ENCODE peak calls at places on chromosomes 6 and 20, in five cellular contexts. One of them, this sample, is unnamed. For H3K9me3 and H3K27me3, the result is how much of the 10 kb centered on the place peaks cover.

GRCh38 chr6:75206338-75207210 is 721 bp upstream of the COL12A1 start:
- DNase-seq in Panc1: no peak
- DNase-seq in IMR-90: no peak
- DNase-seq in left lung: peak
- DNase-seq in HepG2: no peak
- DNase-seq in this sample: no peak

GRCh38 chr6:45310118-45310788 is 17.9 kb upstream of the RUNX2 start:
- DNase-seq in IMR-90: no peak
- DNase-seq in Panc1: no peak
- DNase-seq in HepG2: no peak
- DNase-seq in left lung: no peak
- DNase-seq in this sample: no peak

GRCh38 chr6:24859608-24860007 is 60.9 kb upstream of the ARMH2 start:
- DNase-seq in Panc1: no peak
- DNase-seq in HepG2: no peak
- DNase-seq in left lung: no peak
- DNase-seq in IMR-90: no peak
- DNase-seq in this sample: no peak

GRCh38 chr20:34264141-34264540 is 22.9 kb downstream of the ASIP start:
- DNase-seq in left lung: no peak
- DNase-seq in Panc1: no peak
- DNase-seq in HepG2: no peak
- DNase-seq in IMR-90: no peak
- DNase-seq in this sample: no peak

GRCh38 chr6:152091851-152092341 is 284.4 kb downstream of the ESR1 start:
- DNase-seq in IMR-90: peak
- DNase-seq in Panc1: no peak
- DNase-seq in HepG2: no peak
- DNase-seq in left lung: no peak
- DNase-seq in this sample: no peak

GRCh38 chr6:137016366-137016765 is 28.4 kb downstream of the IL20RA start:
- DNase-seq in left lung: no peak
- DNase-seq in IMR-90: peak
- DNase-seq in HepG2: no peak
- DNase-seq in Panc1: no peak
- DNase-seq in this sample: no peak

GRCh38 chr6:149289192-149289741 is 28.2 kb upstream of the TAB2 start:
- DNase-seq in Panc1: no peak
- DNase-seq in left lung: no peak
- DNase-seq in IMR-90: peak
- DNase-seq in HepG2: peak
- DNase-seq in this sample: no peak

GRCh38 chr20:56940466-56940865 is 311.4 kb downstream of the TFAP2C start:
- DNase-seq in IMR-90: no peak
- DNase-seq in HepG2: no peak
- DNase-seq in left lung: no peak
- DNase-seq in Panc1: no peak
- DNase-seq in this sample: no peak

GRCh38 chr20:4844325-4844724 is 122.6 kb downstream of the PRND start:
- DNase-seq in Panc1: no peak
- DNase-seq in IMR-90: no peak
- DNase-seq in HepG2: no peak
- DNase-seq in left lung: no peak
- DNase-seq in this sample: no peak

GRCh38 chr6:26362093-26362835 is 2.7 kb upstream of the BTN3A2 start:
- DNase-seq in left lung: no peak
- DNase-seq in IMR-90: no peak
- DNase-seq in Panc1: no peak
- DNase-seq in HepG2: peak
- DNase-seq in this sample: no peak

GRCh38 chr6:134870677-134871498 is 79.0 kb downstream of the ALDH8A1 start:
- DNase-seq in IMR-90: peak
- DNase-seq in left lung: no peak
- DNase-seq in Panc1: no peak
- DNase-seq in HepG2: no peak
- DNase-seq in this sample: no peak

GRCh38 chr6:153231048-153231635 is 100.1 kb upstream of the RGS17 start:
- DNase-seq in left lung: peak
- DNase-seq in IMR-90: peak
- DNase-seq in Panc1: peak
- DNase-seq in HepG2: peak
- DNase-seq in this sample: peak

GRCh38 chr6:6881438-6882267 is 226.1 kb upstream of the RREB1 start:
- DNase-seq in left lung: no peak
- DNase-seq in Panc1: no peak
- DNase-seq in IMR-90: no peak
- DNase-seq in HepG2: no peak
- DNase-seq in this sample: no peak

GRCh38 chr20:25576783-25577530 is 8.4 kb downstream of the NINL start:
- DNase-seq in left lung: no peak
- DNase-seq in HepG2: no peak
- DNase-seq in Panc1: no peak
- DNase-seq in IMR-90: no peak
- DNase-seq in this sample: no peak

GRCh38 chr6:149560736-149561135 is 5.4 kb upstream of the GINM1 start:
- DNase-seq in left lung: no peak
- DNase-seq in IMR-90: no peak
- DNase-seq in HepG2: no peak
- DNase-seq in Panc1: no peak
- DNase-seq in this sample: no peak

GRCh38 chr6:16130932-16131387 is 2.1 kb downstream of the MYLIP start:
- DNase-seq in HepG2: peak
- DNase-seq in Panc1: no peak
- DNase-seq in IMR-90: peak
- DNase-seq in left lung: no peak
- DNase-seq in this sample: no peak

DNA sequence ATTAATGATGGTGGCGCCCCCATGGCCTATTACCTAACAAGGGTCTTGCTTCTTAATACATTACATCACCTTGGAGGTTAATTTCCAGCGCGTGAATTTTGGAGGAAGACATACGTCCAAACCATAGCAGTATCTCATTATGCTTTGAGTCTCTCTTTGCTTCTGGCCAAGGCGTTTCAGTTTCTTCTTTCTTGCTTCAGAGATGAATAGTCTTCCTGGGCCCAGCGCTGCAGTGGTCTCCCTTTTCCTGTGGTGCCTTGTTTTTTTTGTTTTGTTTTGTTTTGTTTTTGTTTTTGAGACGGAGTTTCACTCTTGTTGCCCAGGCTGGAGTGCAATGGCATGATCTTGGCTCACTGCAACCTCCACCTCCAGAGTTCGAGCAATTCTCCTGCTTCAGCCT is 268.4 kb downstream of the SOX4 start:
- DNase-seq in Panc1: no peak
- DNase-seq in IMR-90: no peak
- DNase-seq in left lung: no peak
- DNase-seq in HepG2: no peak
- DNase-seq in this sample: no peak
- H3K9me3 ChIP-seq in Panc1: under half
- H3K9me3 ChIP-seq in IMR-90: under half
- H3K9me3 ChIP-seq in left lung: under half
- H3K9me3 ChIP-seq in HepG2: under half
- H3K9me3 ChIP-seq in this sample: under half

GRCh38 chr6:163192591-163192990 is 221.9 kb upstream of the QKI start:
- DNase-seq in left lung: no peak
- DNase-seq in Panc1: no peak
- DNase-seq in HepG2: no peak
- DNase-seq in IMR-90: no peak
- DNase-seq in this sample: no peak

GRCh38 chr6:163189609-163190008 is 224.9 kb upstream of the QKI start:
- DNase-seq in left lung: no peak
- DNase-seq in IMR-90: no peak
- DNase-seq in HepG2: no peak
- DNase-seq in Panc1: no peak
- DNase-seq in this sample: no peak

GRCh38 chr6:163188746-163189145 is 225.8 kb upstream of the QKI start:
- DNase-seq in left lung: no peak
- DNase-seq in HepG2: no peak
- DNase-seq in Panc1: no peak
- DNase-seq in IMR-90: no peak
- DNase-seq in this sample: no peak

GRCh38 chr6:163191704-163192537 is 222.6 kb upstream of the QKI start:
- DNase-seq in Panc1: no peak
- DNase-seq in IMR-90: no peak
- DNase-seq in HepG2: no peak
- DNase-seq in left lung: no peak
- DNase-seq in this sample: no peak

GRCh38 chr6:163190786-163191185 is 223.7 kb upstream of the QKI start:
- DNase-seq in IMR-90: no peak
- DNase-seq in Panc1: no peak
- DNase-seq in HepG2: no peak
- DNase-seq in left lung: no peak
- DNase-seq in this sample: no peak
- H3K27me3 ChIP-seq in IMR-90: under half
- H3K27me3 ChIP-seq in Panc1: under half
- H3K27me3 ChIP-seq in HepG2: under half
- H3K27me3 ChIP-seq in left lung: under half
- H3K27me3 ChIP-seq in this sample: under half

GRCh38 chr6:41427642-41428401 is 92.4 kb downstream of the NCR2 start:
- DNase-seq in left lung: peak
- DNase-seq in IMR-90: no peak
- DNase-seq in HepG2: peak
- DNase-seq in Panc1: no peak
- DNase-seq in this sample: peak
- TF ChIP-seq CTCF in left lung: no peak
- TF ChIP-seq CTCF in IMR-90: peak
- TF ChIP-seq CTCF in HepG2: peak
- TF ChIP-seq CTCF in Panc1: no peak
- TF ChIP-seq CTCF in this sample: no peak

GRCh38 chr20:29742699-29743100 is 1514.8 kb upstream of the DEFB115 start:
- DNase-seq in HepG2: no peak
- DNase-seq in left lung: no peak
- DNase-seq in Panc1: no peak
- DNase-seq in IMR-90: no peak
- DNase-seq in this sample: peak

GRCh38 chr20:29740601-29740950 is 1516.9 kb upstream of the DEFB115 start:
- DNase-seq in left lung: no peak
- DNase-seq in HepG2: no peak
- DNase-seq in Panc1: no peak
- DNase-seq in IMR-90: no peak
- DNase-seq in this sample: peak

GRCh38 chr20:29741894-29742698 is 1515.4 kb upstream of the DEFB115 start:
- DNase-seq in IMR-90: no peak
- DNase-seq in left lung: no peak
- DNase-seq in HepG2: no peak
- DNase-seq in Panc1: no peak
- DNase-seq in this sample: peak

GRCh38 chr20:29741594-29741893 is 1515.9 kb upstream of the DEFB115 start:
- DNase-seq in left lung: no peak
- DNase-seq in IMR-90: no peak
- DNase-seq in Panc1: no peak
- DNase-seq in HepG2: no peak
- DNase-seq in this sample: no peak

DNA sequence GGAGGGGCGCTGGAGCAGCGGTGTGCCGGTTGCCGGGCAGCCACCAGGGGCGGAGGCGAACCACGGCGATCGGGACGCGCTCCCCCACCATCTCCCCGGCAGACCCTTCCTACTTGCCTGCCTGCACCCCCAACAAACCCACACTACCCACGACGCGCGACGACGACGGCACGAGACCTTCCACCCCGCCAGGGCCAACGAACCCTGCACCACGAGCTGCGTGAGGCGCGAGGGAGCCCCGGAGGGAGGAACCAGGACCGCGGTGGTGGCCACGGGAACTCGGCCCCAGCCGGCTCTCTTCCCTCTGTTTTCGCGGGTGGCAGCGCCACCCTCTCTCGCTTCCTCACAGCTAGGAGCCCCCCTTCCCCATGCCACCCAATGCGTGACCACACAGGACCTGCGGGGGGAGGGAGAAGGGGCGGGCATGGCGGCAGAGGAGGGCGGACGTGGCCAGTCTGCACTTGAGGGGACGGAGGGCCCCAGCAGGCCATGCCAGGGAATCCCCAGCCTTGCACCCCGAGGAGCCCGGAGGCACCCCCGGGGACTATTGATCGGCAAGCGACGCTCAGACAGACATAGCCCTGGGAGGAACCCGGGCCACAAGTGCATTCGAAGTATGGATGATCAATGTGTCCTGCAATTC is 1516.4 kb upstream of the DEFB115 start:
- DNase-seq in Panc1: no peak
- DNase-seq in left lung: no peak
- DNase-seq in IMR-90: no peak
- DNase-seq in HepG2: no peak
- DNase-seq in this sample: peak
- H3K9me3 ChIP-seq in Panc1: under half
- H3K9me3 ChIP-seq in left lung: under half
- H3K9me3 ChIP-seq in IMR-90: under half
- H3K9me3 ChIP-seq in HepG2: half or more
- H3K9me3 ChIP-seq in this sample: under half

DNA sequence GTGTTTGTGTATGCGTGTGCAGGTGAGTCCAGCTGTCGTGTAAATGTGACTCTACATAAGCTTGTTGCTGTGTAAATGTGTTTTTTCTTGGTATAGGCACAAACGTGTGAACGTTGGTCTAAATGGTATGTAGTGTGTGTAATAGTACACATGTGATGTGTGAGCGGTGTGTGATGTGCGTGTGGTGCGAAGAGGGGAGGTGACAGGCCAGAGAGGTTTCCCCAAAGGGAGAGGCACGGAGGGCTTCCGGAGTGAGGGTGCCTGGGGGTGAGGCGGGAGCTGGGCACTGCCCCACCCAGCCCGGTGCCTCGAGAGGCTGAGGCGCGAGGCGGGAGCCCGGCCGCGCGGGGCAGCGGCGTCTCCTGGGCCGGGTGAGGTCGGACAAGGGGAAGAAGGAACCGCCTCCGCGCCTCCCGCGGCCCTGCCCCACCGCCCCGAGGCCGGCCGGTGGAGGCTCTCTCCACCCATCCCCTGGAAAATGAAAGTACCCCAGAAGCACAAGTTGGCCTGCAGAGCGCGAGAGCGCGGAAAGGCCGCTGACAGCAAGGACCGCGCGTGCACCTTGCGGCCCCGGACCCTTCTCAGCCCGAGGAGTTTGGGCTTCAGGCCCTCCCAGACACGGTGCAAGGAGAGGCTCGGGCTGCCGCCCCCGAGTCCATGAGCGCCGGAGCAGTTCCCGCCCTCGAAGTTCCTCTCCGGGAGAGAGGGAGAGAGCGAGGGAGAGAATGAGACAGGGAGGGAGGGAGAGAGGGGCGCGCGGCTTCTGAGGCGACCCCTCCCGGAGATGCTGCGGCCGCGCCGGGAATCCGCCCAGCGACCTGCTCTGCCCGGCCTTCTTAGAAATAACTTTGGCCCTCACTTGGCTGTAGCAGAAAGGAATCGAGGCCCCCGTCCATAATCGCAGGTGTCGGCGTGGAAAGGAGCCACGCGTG is 43.2 kb upstream of the OSTM1 start:
- DNase-seq in left lung: peak
- DNase-seq in IMR-90: peak
- DNase-seq in Panc1: no peak
- DNase-seq in HepG2: no peak
- DNase-seq in this sample: peak
- H3K27me3 ChIP-seq in left lung: half or more
- H3K27me3 ChIP-seq in IMR-90: half or more
- H3K27me3 ChIP-seq in Panc1: under half
- H3K27me3 ChIP-seq in HepG2: under half
- H3K27me3 ChIP-seq in this sample: half or more

GRCh38 chr6:84284428-84285033 is 57.1 kb upstream of the CEP162 start:
- DNase-seq in HepG2: peak
- DNase-seq in Panc1: no peak
- DNase-seq in left lung: no peak
- DNase-seq in IMR-90: peak
- DNase-seq in this sample: no peak
- TF ChIP-seq CTCF in HepG2: peak
- TF ChIP-seq CTCF in Panc1: peak
- TF ChIP-seq CTCF in left lung: no peak
- TF ChIP-seq CTCF in IMR-90: peak
- TF ChIP-seq CTCF in this sample: peak